ENCODE peak calls at places on chromosomes 3 and 15, in four cellular contexts. B, C, R and F are unnamed samples. For H3K4me1, the result is how much of the 10 kb centered on the place peaks cover.

GRCh38 chr3:15496341-15496664 is 25.2 kb downstream of the COLQ start:
- DNase-seq in B (no peak), C (no peak), R (no peak), F (no peak)

GRCh38 chr3:58009749-58010535 is 1.7 kb downstream of the FLNB start:
- DNase-seq in B (no peak), C (no peak), R (peak), F (peak)

GRCh38 chr3:183210862-183211341 is 42.2 kb upstream of the B3GNT5 start:
- DNase-seq in B (no peak), C (no peak), R (no peak), F (no peak)

GRCh38 chr3:117903226-117903625 is 1131.4 kb downstream of the IGSF11 start:
- DNase-seq in B (no peak), C (no peak), R (no peak), F (no peak)

GRCh38 chr3:183654727-183655126 is 19.3 kb downstream of the KLHL24 start:
- DNase-seq in B (no peak), C (no peak), R (no peak), F (no peak)

GRCh38 chr3:77338195-77338594 is 298.3 kb downstream of the ROBO2 start:
- DNase-seq in B (no peak), C (no peak), R (no peak), F (no peak)

GRCh38 chr15:29821416-29822099 is 710 bp downstream of the TJP1 start:
- DNase-seq in B (peak), C (peak), R (peak), F (peak)

GRCh38 chr3:165653130-165653778 is 184.0 kb downstream of the BCHE start:
- DNase-seq in B (no peak), C (no peak), R (no peak), F (no peak)

GRCh38 chr15:81054236-81054635 is 53.5 kb downstream of the TLNRD1 start:
- DNase-seq in B (no peak), C (no peak), R (no peak), F (no peak)

GRCh38 chr15:73078722-73079121 is 26.5 kb downstream of the NEO1 start:
- DNase-seq in B (no peak), C (no peak), R (no peak), F (no peak)

GRCh38 chr3:144033235-144033579 is 61.6 kb downstream of the DIPK2A start:
- DNase-seq in B (no peak), C (no peak), R (no peak), F (no peak)
- H3K4me1 ChIP-seq in B (under half), C (under half), R (under half), F (under half)

DNA sequence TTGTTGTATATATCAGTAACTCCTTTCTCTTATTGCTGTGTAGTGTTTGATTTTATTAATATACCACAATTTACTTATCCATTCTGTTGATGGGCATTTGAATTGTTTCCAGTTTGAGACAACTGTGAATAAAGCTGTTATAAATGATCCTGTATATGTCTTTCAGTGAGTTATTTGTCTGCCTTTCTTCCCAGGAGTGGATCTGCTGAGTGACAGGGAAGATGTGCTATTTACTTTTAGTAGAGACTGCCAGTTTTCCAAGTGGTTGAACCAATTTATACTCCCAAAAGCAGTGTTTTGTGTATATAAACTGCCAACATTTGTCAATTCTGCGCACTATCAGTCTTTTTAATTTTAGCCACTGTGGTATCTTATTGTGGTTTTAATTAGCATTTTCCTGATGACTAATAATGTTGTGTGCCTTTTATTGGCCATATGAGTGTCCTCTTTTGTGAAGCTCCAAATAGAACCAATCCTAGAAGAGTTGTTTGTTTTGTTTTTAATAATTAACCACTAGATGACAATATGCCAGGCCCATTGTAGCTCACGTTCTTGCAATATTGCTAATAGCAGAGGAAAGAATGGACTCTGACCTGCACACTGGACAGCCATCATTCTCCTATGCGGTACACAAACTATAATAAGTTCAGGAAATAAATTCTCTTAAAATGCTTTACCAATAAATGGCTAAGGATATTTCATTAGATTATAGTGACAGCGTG is 25.3 kb downstream of the TRANK1 start:
- DNase-seq in B (no peak), C (no peak), R (no peak), F (peak)
- H3K4me1 ChIP-seq in B (under half), C (under half), R (under half), F (under half)

DNA sequence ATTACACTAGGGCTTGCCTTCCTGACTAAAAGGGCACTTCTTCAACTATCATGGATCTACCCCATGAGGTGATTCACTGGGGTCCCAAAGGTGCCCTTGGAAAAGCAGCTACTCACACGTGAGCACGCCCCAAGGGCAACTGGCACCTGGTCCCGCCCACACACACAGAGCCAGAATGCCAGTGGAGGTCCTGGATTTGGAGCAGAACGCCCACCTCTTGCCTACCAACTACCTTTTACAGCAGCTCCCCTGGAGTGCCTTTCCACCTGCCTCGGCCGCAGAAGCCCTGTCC is 1.8 kb upstream of the CTDSPL start:
- DNase-seq in B (no peak), C (no peak), R (no peak), F (no peak)
- H3K4me1 ChIP-seq in B (under half), C (under half), R (under half), F (under half)

DNA sequence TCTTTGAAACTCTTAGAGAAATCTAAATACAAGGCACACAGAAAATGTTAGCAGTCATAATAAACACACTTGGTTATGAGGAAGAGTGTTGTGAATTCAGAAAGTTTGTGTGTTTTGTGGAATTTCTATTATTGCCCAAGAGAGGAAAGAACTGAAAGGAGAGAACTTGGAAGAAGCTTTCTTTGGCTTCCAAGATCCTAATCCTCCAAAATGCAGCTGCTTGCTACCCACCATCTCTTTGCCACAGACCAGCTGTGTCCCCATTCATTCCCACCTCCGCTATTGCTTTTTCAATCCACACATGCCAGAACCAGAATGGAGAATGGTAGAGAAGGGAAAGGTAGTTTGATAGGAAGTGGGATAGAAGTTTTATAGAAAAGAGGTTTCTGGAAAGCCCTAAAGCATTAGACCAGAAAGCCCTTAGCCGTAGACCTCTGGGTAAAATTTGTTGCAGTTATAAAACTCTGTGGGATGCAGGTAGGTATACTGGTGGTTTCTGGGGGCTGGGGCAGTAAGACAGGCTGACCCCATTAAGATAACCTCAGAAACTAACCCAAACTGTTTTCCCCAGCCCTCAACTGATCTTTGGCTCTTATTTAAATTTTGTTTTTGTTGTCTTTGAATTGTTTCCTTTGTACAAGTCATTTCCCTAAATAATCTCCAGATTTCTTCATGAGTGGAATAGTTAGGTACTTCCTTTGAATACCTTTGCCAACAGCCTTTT is 108.5 kb downstream of the FILIP1L start:
- DNase-seq in B (no peak), C (no peak), R (no peak), F (no peak)
- H3K4me1 ChIP-seq in B (half or more), C (under half), R (under half), F (under half)

GRCh38 chr15:68281008-68281407 is 3.5 kb downstream of the FEM1B start:
- DNase-seq in B (no peak), C (no peak), R (no peak), F (no peak)
- H3K4me1 ChIP-seq in B (half or more), C (under half), R (under half), F (under half)

GRCh38 chr3:128621931-128622330 is 28.7 kb downstream of the RPN1 start:
- DNase-seq in B (no peak), C (no peak), R (no peak), F (no peak)

GRCh38 chr3:128624526-128625138 is 26.0 kb downstream of the RPN1 start:
- DNase-seq in B (no peak), C (no peak), R (no peak), F (no peak)

GRCh38 chr3:128625409-128625945 is 25.1 kb downstream of the RPN1 start:
- DNase-seq in B (no peak), C (no peak), R (no peak), F (no peak)

GRCh38 chr3:128621234-128621633 is 29.4 kb downstream of the RPN1 start:
- DNase-seq in B (no peak), C (no peak), R (no peak), F (no peak)

DNA sequence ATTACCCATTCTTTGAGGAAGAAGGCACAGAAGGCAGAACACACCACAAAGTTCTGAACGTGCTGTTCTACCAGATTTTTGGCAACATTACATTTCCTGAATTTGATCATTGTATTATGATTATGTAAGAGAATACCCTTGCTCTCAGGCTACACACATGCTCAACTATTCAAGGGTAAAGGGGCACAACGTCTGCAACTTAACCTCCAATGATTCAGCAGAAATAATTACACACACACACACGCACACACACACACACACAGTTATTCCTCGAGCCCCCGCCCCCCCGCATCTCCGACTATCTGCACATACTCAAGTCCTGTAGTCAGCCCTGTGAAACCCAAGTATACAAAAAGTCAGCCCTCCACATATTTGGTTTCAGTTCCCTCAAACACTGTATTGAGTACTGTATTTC is 26.8 kb downstream of the RPN1 start:
- DNase-seq in B (no peak), C (peak), R (no peak), F (no peak)
- H3K4me1 ChIP-seq in B (under half), C (under half), R (under half), F (under half)

GRCh38 chr3:62367735-62368704 is 5.3 kb downstream of the FEZF2 start:
- DNase-seq in B (no peak), C (no peak), R (no peak), F (no peak)
- H3K4me1 ChIP-seq in B (under half), C (under half), R (under half), F (under half)

GRCh38 chr3:149572796-149573414 is 84.9 kb downstream of the WWTR1 start:
- DNase-seq in B (no peak), C (peak), R (no peak), F (no peak)

GRCh38 chr3:149577801-149578200 is 80.0 kb downstream of the WWTR1 start:
- DNase-seq in B (no peak), C (no peak), R (no peak), F (no peak)

GRCh38 chr3:149579161-149579560 is 78.7 kb downstream of the WWTR1 start:
- DNase-seq in B (no peak), C (no peak), R (no peak), F (no peak)

GRCh38 chr3:149575213-149575961 is 82.4 kb downstream of the WWTR1 start:
- DNase-seq in B (no peak), C (peak), R (no peak), F (peak)

GRCh38 chr3:149576071-149576564 is 81.7 kb downstream of the WWTR1 start:
- DNase-seq in B (no peak), C (no peak), R (no peak), F (no peak)
- H3K4me1 ChIP-seq in B (half or more), C (half or more), R (under half), F (under half)

DNA sequence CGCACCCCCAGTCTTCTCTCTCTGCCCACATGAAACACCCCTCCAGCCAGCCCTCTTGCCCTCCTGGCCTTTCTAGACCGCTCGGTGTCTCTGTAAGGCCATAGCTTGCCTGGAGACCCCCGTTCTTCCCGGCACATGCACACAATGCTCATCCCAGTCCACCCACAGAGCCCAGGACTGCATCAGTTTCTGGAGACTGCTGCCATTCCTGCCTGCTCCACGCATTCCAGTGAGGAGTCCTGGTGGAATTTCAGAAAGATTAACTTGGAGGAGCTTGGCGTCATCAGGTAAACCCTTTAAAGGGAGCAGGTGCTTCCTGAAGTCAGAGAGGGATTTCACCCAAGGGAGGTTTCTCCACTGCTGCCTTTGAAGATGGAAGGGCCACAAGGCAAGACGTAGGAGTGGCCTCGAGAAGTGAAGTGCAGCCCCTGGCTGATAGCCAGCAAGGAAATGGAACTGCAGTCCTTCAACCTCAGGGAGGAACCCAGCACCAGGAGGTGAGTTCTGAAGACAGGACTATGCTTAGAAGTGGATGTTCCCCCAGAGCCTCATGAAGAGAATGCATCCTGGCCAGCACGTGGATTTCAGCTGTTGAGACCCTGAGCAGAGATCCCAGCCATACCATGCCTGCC is 19.2 kb downstream of the SLC41A3 start:
- DNase-seq in B (no peak), C (no peak), R (no peak), F (no peak)
- H3K4me1 ChIP-seq in B (under half), C (under half), R (under half), F (under half)